ENCODE peak calls at places on chromosomes 16 and 17, in seven cellular contexts. H, C, W, X, T, G and Q are unnamed samples. For H3K27me3, the result is how much of the 10 kb centered on the place peaks cover.

GRCh38 chr17:29390856-29391631 is 881 bp downstream of the TAOK1 start:
- DNase-seq in T (no peak), X (peak), G (no peak), H (peak), W (peak), C (peak), Q (no peak)

GRCh38 chr16:89096768-89097527 is 3.3 kb downstream of the ACSF3 start:
- DNase-seq in W (no peak), G (no peak), C (no peak), H (no peak), X (no peak), T (no peak), Q (no peak)

GRCh38 chr17:82424001-82424862 is 5.8 kb upstream of the OGFOD3 start:
- DNase-seq in G (no peak), X (no peak), W (peak), T (peak), H (no peak), C (peak), Q (peak)

GRCh38 chr17:76243826-76244679 is 3.8 kb upstream of the RNF157 start:
- DNase-seq in H (no peak), X (no peak), T (no peak), W (no peak), C (no peak), G (no peak), Q (peak)

GRCh38 chr16:75764154-75764768 is 38.0 kb upstream of the CPHXL start:
- DNase-seq in C (peak), W (peak), G (no peak), H (no peak), X (peak), T (no peak), Q (no peak)

GRCh38 chr17:2087597-2088211 is 32.8 kb downstream of the HIC1 start:
- DNase-seq in H (no peak), X (peak), G (no peak), W (no peak), T (peak), C (peak), Q (no peak)

GRCh38 chr16:88295526-88296436 is 87.0 kb upstream of the ZNF469 start:
- DNase-seq in C (no peak), G (no peak), H (peak), W (no peak), X (no peak), T (no peak), Q (no peak)

GRCh38 chr17:41939044-41939695 is 8.8 kb downstream of the ODAD4 start:
- DNase-seq in X (no peak), T (no peak), G (no peak), C (no peak), W (no peak), H (no peak), Q (no peak)

GRCh38 chr17:29176500-29177351 is 3.5 kb downstream of the MYO18A start:
- DNase-seq in W (peak), G (no peak), C (peak), T (no peak), X (no peak), H (peak), Q (peak)

GRCh38 chr17:3626831-3627565 is 9.1 kb downstream of the SHPK start:
- DNase-seq in T (no peak), C (no peak), W (peak), H (no peak), G (no peak), X (no peak), Q (no peak)

GRCh38 chr16:31344712-31345111 is 10.3 kb upstream of the ITGAX start:
- DNase-seq in W (no peak), C (no peak), G (no peak), T (no peak), X (no peak), H (no peak), Q (no peak)

GRCh38 chr17:57947369-57947768 is 7.8 kb downstream of the CUEDC1 start:
- DNase-seq in G (no peak), C (no peak), T (no peak), H (no peak), W (no peak), X (no peak), Q (no peak)

GRCh38 chr17:71503710-71504471 is 616.9 kb upstream of the SOX9 start:
- DNase-seq in T (no peak), X (no peak), H (no peak), G (no peak), W (no peak), C (no peak), Q (no peak)

GRCh38 chr17:8359769-8360168 is 16.7 kb downstream of the KRABD2 start:
- DNase-seq in X (no peak), H (no peak), T (no peak), W (peak), C (no peak), G (no peak), Q (no peak)

GRCh38 chr17:2693561-2694380 is 17.8 kb downstream of the CLUH start:
- DNase-seq in T (peak), G (no peak), W (no peak), C (peak), X (peak), H (no peak), Q (no peak)

GRCh38 chr17:19447085-19447583 is 36.1 kb downstream of the RNF112 start:
- DNase-seq in W (peak), X (peak), C (peak), T (peak), H (no peak), G (peak), Q (peak)

GRCh38 chr17:5422505-5422904 is 2.5 kb downstream of the RPAIN start:
- DNase-seq in W (peak), X (no peak), H (no peak), G (no peak), C (no peak), T (no peak), Q (no peak)

GRCh38 chr17:17675925-17676534 is 5.2 kb upstream of the RAI1 start:
- DNase-seq in G (no peak), T (no peak), W (peak), C (peak), H (no peak), X (no peak), Q (no peak)

GRCh38 chr16:84795338-84796053 is 24.3 kb upstream of the CRISPLD2 start:
- DNase-seq in G (peak), H (peak), T (peak), X (peak), W (no peak), C (peak), Q (peak)

GRCh38 chr16:89155184-89155679 is 16.3 kb upstream of the CDH15 start:
- DNase-seq in C (peak), T (no peak), H (peak), W (no peak), G (peak), X (peak), Q (peak)

GRCh38 chr17:34414338-34414737 is 51.3 kb upstream of the CCL1 start:
- DNase-seq in T (no peak), C (no peak), X (no peak), W (no peak), G (no peak), H (no peak), Q (no peak)

GRCh38 chr17:34713687-34714086 is 134.3 kb downstream of the TMEM132E start:
- DNase-seq in X (no peak), W (no peak), H (no peak), G (no peak), C (no peak), T (no peak), Q (no peak)

GRCh38 chr17:13510062-13510461 is 91.7 kb downstream of the HS3ST3A1 start:
- DNase-seq in H (no peak), T (no peak), G (no peak), X (no peak), W (no peak), C (no peak), Q (no peak)

GRCh38 chr16:83137894-83138293 is 511.1 kb downstream of the CDH13 start:
- DNase-seq in H (no peak), T (no peak), C (no peak), G (no peak), X (no peak), W (no peak), Q (no peak)

GRCh38 chr16:81846105-81846504 is 67.0 kb downstream of the PLCG2 start:
- DNase-seq in H (no peak), G (no peak), X (no peak), C (no peak), W (peak), T (no peak), Q (no peak)

GRCh38 chr16:81843243-81843582 is 64.1 kb downstream of the PLCG2 start:
- DNase-seq in W (no peak), H (no peak), G (no peak), C (no peak), X (no peak), T (no peak), Q (no peak)

GRCh38 chr16:81850197-81850944 is 71.3 kb downstream of the PLCG2 start:
- DNase-seq in W (no peak), G (no peak), X (no peak), H (no peak), C (no peak), T (no peak), Q (no peak)

GRCh38 chr16:81852347-81852746 is 73.3 kb downstream of the PLCG2 start:
- DNase-seq in H (no peak), C (no peak), T (no peak), W (no peak), X (no peak), G (no peak), Q (no peak)

GRCh38 chr16:81848306-81848853 is 69.3 kb downstream of the PLCG2 start:
- DNase-seq in X (no peak), C (no peak), G (no peak), H (no peak), W (no peak), T (no peak), Q (no peak)
- H3K27me3 ChIP-seq in X (under half), C (under half), G (under half), H (under half), W (under half), T (under half), Q (under half)

GRCh38 chr17:79187186-79187585 is 112.6 kb downstream of the ENGASE start:
- DNase-seq in W (no peak), T (no peak), H (no peak), C (no peak), G (no peak), X (no peak), Q (no peak)
- H3K27me3 ChIP-seq in W (under half), T (under half), H (half or more), C (under half), G (under half), X (half or more), Q (half or more)

GRCh38 chr17:36469733-36470132 is 16.7 kb upstream of the ZNHIT3 start:
- DNase-seq in X (no peak), W (no peak), G (no peak), T (no peak), C (no peak), H (no peak), Q (no peak)
- H3K27me3 ChIP-seq in X (half or more), W (under half), G (under half), T (under half), C (under half), H (half or more), Q (under half)

GRCh38 chr17:48587276-48588073 is 2.6 kb downstream of the HOXB3 start:
- DNase-seq in H (no peak), G (no peak), W (no peak), X (no peak), C (no peak), T (no peak), Q (no peak)
- H3K27me3 ChIP-seq in H (half or more), G (under half), W (under half), X (half or more), C (under half), T (under half), Q (half or more)

DNA sequence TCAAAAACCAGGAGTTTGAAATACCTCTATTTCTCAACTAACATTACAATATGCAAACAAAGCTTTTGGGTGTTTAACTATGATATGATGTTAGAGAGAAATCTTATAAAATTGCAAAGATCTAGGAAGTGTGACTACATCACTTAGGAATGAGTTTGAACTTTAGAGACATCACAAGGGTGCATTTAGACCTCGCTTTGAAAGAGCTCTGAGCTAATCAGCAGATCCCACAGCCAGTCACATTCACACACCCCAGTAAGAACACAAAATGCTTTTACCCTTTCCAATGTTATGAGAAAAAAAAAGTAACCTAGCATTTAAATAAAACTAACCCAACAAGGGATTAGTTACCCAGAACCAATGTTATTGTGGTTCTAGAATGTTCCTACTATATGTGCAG is 45.2 kb downstream of the HYDIN start:
- DNase-seq in W (no peak), X (no peak), C (no peak), T (no peak), G (no peak), H (no peak), Q (no peak)
- H3K27me3 ChIP-seq in W (under half), X (under half), C (under half), T (under half), G (under half), H (under half), Q (under half)

GRCh38 chr17:72853438-72854415 is 238.8 kb downstream of the SLC39A11 start:
- DNase-seq in G (no peak), C (no peak), T (no peak), X (no peak), H (no peak), W (no peak), Q (no peak)

GRCh38 chr17:72860778-72861177 is 231.7 kb downstream of the SLC39A11 start:
- DNase-seq in C (no peak), G (no peak), X (no peak), H (no peak), T (no peak), W (no peak), Q (no peak)

GRCh38 chr17:72863511-72864175 is 228.8 kb downstream of the SLC39A11 start:
- DNase-seq in G (no peak), T (no peak), X (no peak), H (no peak), W (no peak), C (no peak), Q (no peak)

GRCh38 chr17:72861811-72862210 is 230.7 kb downstream of the SLC39A11 start:
- DNase-seq in G (no peak), X (no peak), H (no peak), W (no peak), T (no peak), C (no peak), Q (no peak)

GRCh38 chr17:72858826-72859495 is 233.5 kb downstream of the SLC39A11 start:
- DNase-seq in C (no peak), H (no peak), X (no peak), W (no peak), T (no peak), G (no peak), Q (no peak)
- H3K27me3 ChIP-seq in C (under half), H (under half), X (under half), W (under half), T (under half), G (under half), Q (under half)

GRCh38 chr16:56637814-56638750 is at the start of gene MT1A:
- DNase-seq in W (no peak), C (peak), H (peak), X (peak), G (peak), T (peak), Q (peak)
- H3K27me3 ChIP-seq in W (under half), C (under half), H (half or more), X (under half), G (under half), T (under half), Q (under half)

DNA sequence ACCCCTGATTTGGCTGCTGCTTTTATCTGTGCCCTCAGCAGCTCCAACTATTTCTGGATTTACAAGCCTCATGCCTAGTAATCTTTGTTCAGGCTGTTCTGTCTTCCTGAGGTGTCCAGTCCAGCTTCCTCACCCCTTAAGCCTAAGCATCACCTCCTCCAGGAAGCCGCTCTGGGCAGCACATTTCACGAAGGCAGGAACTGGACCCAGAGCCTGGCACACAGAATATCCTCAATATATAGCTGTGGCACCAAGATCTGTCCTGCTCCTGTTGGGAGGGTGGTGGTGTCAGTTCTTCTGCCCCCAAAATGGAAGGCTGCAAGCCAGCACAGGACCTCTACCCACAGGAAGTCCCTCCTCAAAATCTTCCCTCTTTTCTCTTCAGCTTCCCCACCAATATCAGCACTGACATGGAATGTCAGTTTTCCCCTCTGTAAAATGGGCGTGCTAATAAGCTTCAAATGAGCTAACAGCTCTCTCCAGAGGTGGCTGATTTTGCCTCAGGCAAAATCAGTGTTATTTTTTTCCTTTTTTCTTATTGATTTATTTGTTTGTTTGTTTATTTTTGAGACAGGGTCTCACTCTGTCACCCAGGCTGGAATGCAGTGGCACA is 6.9 kb upstream of the NEUROD2 start:
- DNase-seq in G (no peak), T (no peak), X (no peak), C (no peak), W (no peak), H (no peak), Q (no peak)
- H3K27me3 ChIP-seq in G (under half), T (under half), X (under half), C (under half), W (under half), H (half or more), Q (under half)